ENCODE peak calls at places on chromosomes 16 and 17, in six cellular contexts. F is adipocyte, V is substantia nigra, O is cortex of kidney, H is activated T-cell treated with anti-CD3 and anti-CD28 coated beads for 1 hour, I is hepatic stellate cell. X is an unnamed sample.

GRCh38 chr16:19108409-19109287 is 5.1 kb upstream of the ITPRIPL2 start:
- DNase-seq in F (no peak), V (no peak), O (no peak), H (no peak), I (no peak), X (no peak)

GRCh38 chr17:73769480-73769879 is 125.2 kb upstream of the SDK2 start:
- DNase-seq in F (no peak), V (no peak), O (no peak), H (no peak), I (no peak), X (no peak)

GRCh38 chr16:25868041-25868600 is 176.4 kb downstream of the HS3ST4 start:
- DNase-seq in F (no peak), V (no peak), O (no peak), H (no peak), I (no peak), X (no peak)

GRCh38 chr17:44655983-44656700 is at the start of gene MEIOC:
- DNase-seq in F (peak; percentile 35), V (no peak), O (no peak), H (no peak), I (no peak), X (no peak)

GRCh38 chr17:40813804-40814203 is 8.6 kb downstream of the KRT10 start:
- DNase-seq in F (peak; percentile 25), V (no peak), O (no peak), H (no peak), I (no peak), X (no peak)

GRCh38 chr17:8189041-8189710 is 804 bp downstream of the BORCS6 start:
- DNase-seq in F (no peak), V (no peak), O (no peak), H (no peak), I (no peak), X (no peak)

GRCh38 chr17:77628035-77628434 is 330.5 kb upstream of the TNRC6C start:
- DNase-seq in F (no peak), V (no peak), O (no peak), H (no peak), I (no peak), X (peak; percentile 65)

GRCh38 chr17:80892019-80892855 is 99.4 kb upstream of the CHMP6 start:
- DNase-seq in F (peak; percentile 88), V (no peak), O (no peak), H (peak; percentile 71), I (peak; percentile 91), X (peak; percentile 96)

GRCh38 chr16:69927056-69927757 is 23.9 kb upstream of the CLEC18A start:
- DNase-seq in F (no peak), V (peak; percentile 15), O (no peak), H (no peak), I (peak; percentile 78), X (peak; percentile 25)

GRCh38 chr17:35376245-35376644 is 2.8 kb upstream of the SLFN11 start:
- DNase-seq in F (no peak), V (no peak), O (no peak), H (no peak), I (no peak), X (peak; percentile 77)

GRCh38 chr16:21150375-21151001 is at the start of gene DNAH3:
- DNase-seq in F (no peak), V (no peak), O (no peak), H (no peak), I (no peak), X (peak; percentile 13)

GRCh38 chr17:57811633-57812280 is 38.1 kb downstream of the MRPS23 start:
- DNase-seq in F (no peak), V (no peak), O (no peak), H (no peak), I (no peak), X (no peak)

GRCh38 chr16:14302399-14303181 is 231.5 kb downstream of the MRTFB start:
- DNase-seq in F (peak; percentile 64), V (no peak), O (no peak), H (no peak), I (peak; percentile 39), X (no peak)

GRCh38 chr16:84854759-84855158 is 35.0 kb downstream of the CRISPLD2 start:
- DNase-seq in F (no peak), V (no peak), O (no peak), H (no peak), I (no peak), X (no peak)

GRCh38 chr17:3037259-3037658 is 26.1 kb downstream of the OR1D5 start:
- DNase-seq in F (no peak), V (no peak), O (no peak), H (no peak), I (no peak), X (no peak)

X was measured in MV-4-11.